ENCODE peak calls at places on chromosome 2, in eight cellular contexts. One of them, this sample, is unnamed.

GRCh38 chr2:74481961-74482800 is 617 bp downstream of the CCDC142 start:
- DNase-seq in thyroid gland: no peak
- DNase-seq in AG04449: no peak
- DNase-seq in A549: no peak
- DNase-seq in GM10248: peak
- DNase-seq in HFFc6: no peak
- DNase-seq in fibroblast of pulmonary artery: no peak
- DNase-seq in WTC11: peak
- DNase-seq in this sample: no peak

GRCh38 chr2:70686577-70687460 is 81.2 kb downstream of the ADD2 start:
- DNase-seq in fibroblast of pulmonary artery: peak
- DNase-seq in HFFc6: peak
- DNase-seq in thyroid gland: no peak
- DNase-seq in A549: peak
- DNase-seq in WTC11: peak
- DNase-seq in AG04449: peak
- DNase-seq in GM10248: peak
- DNase-seq in this sample: peak

GRCh38 chr2:161141033-161141432 is 19.2 kb upstream of the TANK start:
- DNase-seq in WTC11: no peak
- DNase-seq in thyroid gland: no peak
- DNase-seq in HFFc6: no peak
- DNase-seq in GM10248: no peak
- DNase-seq in AG04449: no peak
- DNase-seq in fibroblast of pulmonary artery: no peak
- DNase-seq in A549: no peak
- DNase-seq in this sample: no peak

GRCh38 chr2:75493230-75493629 is 67.5 kb downstream of the EVA1A start:
- DNase-seq in fibroblast of pulmonary artery: no peak
- DNase-seq in AG04449: no peak
- DNase-seq in thyroid gland: no peak
- DNase-seq in A549: no peak
- DNase-seq in WTC11: peak
- DNase-seq in GM10248: no peak
- DNase-seq in HFFc6: no peak
- DNase-seq in this sample: no peak

GRCh38 chr2:74778381-74779371 is 55.3 kb upstream of the HK2 start:
- DNase-seq in fibroblast of pulmonary artery: peak
- DNase-seq in WTC11: peak
- DNase-seq in A549: peak
- DNase-seq in HFFc6: no peak
- DNase-seq in AG04449: no peak
- DNase-seq in thyroid gland: peak
- DNase-seq in GM10248: no peak
- DNase-seq in this sample: peak

GRCh38 chr2:239747274-239747673 is 277.9 kb downstream of the NDUFA10 start:
- DNase-seq in A549: no peak
- DNase-seq in WTC11: no peak
- DNase-seq in HFFc6: no peak
- DNase-seq in fibroblast of pulmonary artery: no peak
- DNase-seq in AG04449: no peak
- DNase-seq in thyroid gland: no peak
- DNase-seq in GM10248: no peak
- DNase-seq in this sample: no peak

GRCh38 chr2:74391580-74392448 is 11.7 kb upstream of the DCTN1 start:
- DNase-seq in AG04449: peak
- DNase-seq in A549: peak
- DNase-seq in HFFc6: peak
- DNase-seq in GM10248: peak
- DNase-seq in WTC11: peak
- DNase-seq in thyroid gland: peak
- DNase-seq in fibroblast of pulmonary artery: peak
- DNase-seq in this sample: peak

GRCh38 chr2:117232305-117232704 is 582.2 kb upstream of the DDX18 start:
- DNase-seq in fibroblast of pulmonary artery: no peak
- DNase-seq in WTC11: no peak
- DNase-seq in thyroid gland: no peak
- DNase-seq in A549: no peak
- DNase-seq in AG04449: no peak
- DNase-seq in HFFc6: no peak
- DNase-seq in GM10248: no peak
- DNase-seq in this sample: no peak

GRCh38 chr2:96153991-96154431 is 8.8 kb upstream of the DUSP2 start:
- DNase-seq in WTC11: no peak
- DNase-seq in GM10248: no peak
- DNase-seq in AG04449: no peak
- DNase-seq in fibroblast of pulmonary artery: no peak
- DNase-seq in HFFc6: no peak
- DNase-seq in thyroid gland: no peak
- DNase-seq in A549: no peak
- DNase-seq in this sample: no peak

GRCh38 chr2:215104226-215104625 is 34.2 kb downstream of the ABCA12 start:
- DNase-seq in GM10248: no peak
- DNase-seq in WTC11: no peak
- DNase-seq in A549: peak
- DNase-seq in fibroblast of pulmonary artery: no peak
- DNase-seq in AG04449: no peak
- DNase-seq in HFFc6: no peak
- DNase-seq in thyroid gland: no peak
- DNase-seq in this sample: no peak

GRCh38 chr2:32591669-32592463 is 36.0 kb upstream of the TTC27 start:
- DNase-seq in A549: no peak
- DNase-seq in AG04449: no peak
- DNase-seq in WTC11: no peak
- DNase-seq in fibroblast of pulmonary artery: peak
- DNase-seq in GM10248: no peak
- DNase-seq in thyroid gland: no peak
- DNase-seq in HFFc6: no peak
- DNase-seq in this sample: no peak

GRCh38 chr2:194819367-194819766 is 837.7 kb upstream of the SLC39A10 start:
- DNase-seq in AG04449: no peak
- DNase-seq in A549: no peak
- DNase-seq in HFFc6: no peak
- DNase-seq in GM10248: no peak
- DNase-seq in thyroid gland: no peak
- DNase-seq in fibroblast of pulmonary artery: peak
- DNase-seq in WTC11: no peak
- DNase-seq in this sample: no peak

GRCh38 chr2:120395686-120396518 is 50.0 kb downstream of the INHBB start:
- DNase-seq in WTC11: no peak
- DNase-seq in A549: peak
- DNase-seq in AG04449: no peak
- DNase-seq in HFFc6: no peak
- DNase-seq in GM10248: no peak
- DNase-seq in fibroblast of pulmonary artery: no peak
- DNase-seq in thyroid gland: peak
- DNase-seq in this sample: no peak

GRCh38 chr2:219497495-219498279 is 1.0 kb upstream of the GMPPA start:
- DNase-seq in AG04449: no peak
- DNase-seq in HFFc6: peak
- DNase-seq in A549: peak
- DNase-seq in fibroblast of pulmonary artery: peak
- DNase-seq in thyroid gland: peak
- DNase-seq in GM10248: peak
- DNase-seq in WTC11: peak
- DNase-seq in this sample: peak

GRCh38 chr2:220489116-220489515 is 861.7 kb downstream of the SLC4A3 start:
- DNase-seq in WTC11: no peak
- DNase-seq in GM10248: no peak
- DNase-seq in AG04449: no peak
- DNase-seq in fibroblast of pulmonary artery: no peak
- DNase-seq in thyroid gland: no peak
- DNase-seq in HFFc6: no peak
- DNase-seq in A549: no peak
- DNase-seq in this sample: no peak

GRCh38 chr2:214695789-214696188 is 113.7 kb downstream of the BARD1 start:
- DNase-seq in fibroblast of pulmonary artery: peak
- DNase-seq in AG04449: no peak
- DNase-seq in HFFc6: no peak
- DNase-seq in WTC11: no peak
- DNase-seq in A549: no peak
- DNase-seq in thyroid gland: no peak
- DNase-seq in GM10248: no peak
- DNase-seq in this sample: no peak

GRCh38 chr2:95166065-95166763 is 605 bp downstream of the ZNF2 start:
- DNase-seq in WTC11: no peak
- DNase-seq in GM10248: no peak
- DNase-seq in thyroid gland: no peak
- DNase-seq in HFFc6: no peak
- DNase-seq in AG04449: no peak
- DNase-seq in fibroblast of pulmonary artery: no peak
- DNase-seq in A549: no peak
- DNase-seq in this sample: no peak

GRCh38 chr2:214856116-214856515 is 46.6 kb upstream of the BARD1 start:
- DNase-seq in GM10248: no peak
- DNase-seq in WTC11: no peak
- DNase-seq in fibroblast of pulmonary artery: peak
- DNase-seq in HFFc6: peak
- DNase-seq in AG04449: peak
- DNase-seq in thyroid gland: no peak
- DNase-seq in A549: peak
- DNase-seq in this sample: no peak

GRCh38 chr2:125553768-125554167 is 1102.2 kb upstream of the GYPC start:
- DNase-seq in thyroid gland: no peak
- DNase-seq in HFFc6: no peak
- DNase-seq in WTC11: no peak
- DNase-seq in A549: no peak
- DNase-seq in AG04449: no peak
- DNase-seq in fibroblast of pulmonary artery: no peak
- DNase-seq in GM10248: no peak
- DNase-seq in this sample: no peak

GRCh38 chr2:110103060-110103961 is 12.3 kb downstream of the MALL start:
- DNase-seq in thyroid gland: no peak
- DNase-seq in A549: no peak
- DNase-seq in fibroblast of pulmonary artery: no peak
- DNase-seq in WTC11: no peak
- DNase-seq in HFFc6: no peak
- DNase-seq in AG04449: no peak
- DNase-seq in GM10248: no peak
- DNase-seq in this sample: no peak

GRCh38 chr2:188984126-188984525 is 10.0 kb downstream of the COL3A1 start:
- DNase-seq in GM10248: no peak
- DNase-seq in thyroid gland: no peak
- DNase-seq in fibroblast of pulmonary artery: peak
- DNase-seq in WTC11: no peak
- DNase-seq in AG04449: no peak
- DNase-seq in HFFc6: peak
- DNase-seq in A549: peak
- DNase-seq in this sample: no peak

GRCh38 chr2:79512442-79513401 is at the start of gene CTNNA2:
- DNase-seq in GM10248: peak
- DNase-seq in fibroblast of pulmonary artery: peak
- DNase-seq in HFFc6: no peak
- DNase-seq in AG04449: no peak
- DNase-seq in WTC11: peak
- DNase-seq in thyroid gland: peak
- DNase-seq in A549: peak
- DNase-seq in this sample: peak
- TF ChIP-seq CTCF in GM10248: no peak
- TF ChIP-seq CTCF in fibroblast of pulmonary artery: no peak
- TF ChIP-seq CTCF in HFFc6: no peak
- TF ChIP-seq CTCF in AG04449: no peak
- TF ChIP-seq CTCF in WTC11: no peak
- TF ChIP-seq CTCF in thyroid gland: no peak
- TF ChIP-seq CTCF in A549: peak
- TF ChIP-seq CTCF in this sample: peak

GRCh38 chr2:216109962-216110614 is 940 bp downstream of the XRCC5 start:
- DNase-seq in thyroid gland: no peak
- DNase-seq in A549: peak
- DNase-seq in GM10248: no peak
- DNase-seq in AG04449: no peak
- DNase-seq in WTC11: no peak
- DNase-seq in fibroblast of pulmonary artery: peak
- DNase-seq in HFFc6: peak
- DNase-seq in this sample: no peak
- TF ChIP-seq CTCF in thyroid gland: peak
- TF ChIP-seq CTCF in A549: peak
- TF ChIP-seq CTCF in GM10248: peak
- TF ChIP-seq CTCF in AG04449: peak
- TF ChIP-seq CTCF in WTC11: no peak
- TF ChIP-seq CTCF in fibroblast of pulmonary artery: peak
- TF ChIP-seq CTCF in HFFc6: peak
- TF ChIP-seq CTCF in this sample: peak

GRCh38 chr2:141942006-141942789 is 188.6 kb downstream of the LRP1B start:
- DNase-seq in GM10248: no peak
- DNase-seq in fibroblast of pulmonary artery: no peak
- DNase-seq in HFFc6: no peak
- DNase-seq in thyroid gland: no peak
- DNase-seq in WTC11: no peak
- DNase-seq in AG04449: no peak
- DNase-seq in A549: no peak
- DNase-seq in this sample: no peak
- TF ChIP-seq CTCF in GM10248: no peak
- TF ChIP-seq CTCF in fibroblast of pulmonary artery: peak
- TF ChIP-seq CTCF in HFFc6: peak
- TF ChIP-seq CTCF in thyroid gland: peak
- TF ChIP-seq CTCF in WTC11: no peak
- TF ChIP-seq CTCF in AG04449: peak
- TF ChIP-seq CTCF in A549: no peak
- TF ChIP-seq CTCF in this sample: peak

GRCh38 chr2:30472326-30472725 is 25.3 kb downstream of the LCLAT1 start:
- DNase-seq in thyroid gland: no peak
- DNase-seq in WTC11: no peak
- DNase-seq in fibroblast of pulmonary artery: no peak
- DNase-seq in A549: no peak
- DNase-seq in AG04449: no peak
- DNase-seq in GM10248: no peak
- DNase-seq in HFFc6: no peak
- DNase-seq in this sample: no peak

GRCh38 chr2:30476636-30477035 is 29.6 kb downstream of the LCLAT1 start:
- DNase-seq in A549: no peak
- DNase-seq in thyroid gland: no peak
- DNase-seq in fibroblast of pulmonary artery: no peak
- DNase-seq in HFFc6: no peak
- DNase-seq in GM10248: no peak
- DNase-seq in WTC11: no peak
- DNase-seq in AG04449: no peak
- DNase-seq in this sample: no peak

GRCh38 chr2:30470426-30470825 is 23.4 kb downstream of the LCLAT1 start:
- DNase-seq in WTC11: no peak
- DNase-seq in fibroblast of pulmonary artery: no peak
- DNase-seq in AG04449: no peak
- DNase-seq in A549: no peak
- DNase-seq in thyroid gland: no peak
- DNase-seq in HFFc6: no peak
- DNase-seq in GM10248: no peak
- DNase-seq in this sample: no peak

GRCh38 chr2:30480703-30481322 is 33.8 kb downstream of the LCLAT1 start:
- DNase-seq in A549: no peak
- DNase-seq in fibroblast of pulmonary artery: no peak
- DNase-seq in AG04449: no peak
- DNase-seq in WTC11: no peak
- DNase-seq in thyroid gland: no peak
- DNase-seq in HFFc6: no peak
- DNase-seq in GM10248: no peak
- DNase-seq in this sample: no peak

DNA sequence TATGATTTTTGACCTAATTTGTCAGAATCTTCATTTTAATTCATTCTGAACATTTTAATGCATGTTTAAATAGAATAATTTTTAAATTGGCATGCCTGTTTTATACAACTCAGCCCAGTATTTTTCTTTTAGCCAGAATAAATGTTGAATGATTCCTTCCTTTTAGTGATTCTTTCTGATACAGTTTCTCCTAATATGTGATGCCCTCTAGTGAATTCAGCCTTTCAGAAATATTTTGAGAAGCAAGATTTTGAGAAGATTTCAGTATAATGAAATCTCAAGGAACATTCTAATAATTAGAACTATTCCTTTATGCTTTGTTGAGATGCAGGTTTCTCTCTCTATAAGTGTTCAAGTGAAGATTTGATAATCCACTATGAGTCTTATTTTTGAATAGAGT is 28.5 kb downstream of the LCLAT1 start:
- DNase-seq in HFFc6: no peak
- DNase-seq in WTC11: no peak
- DNase-seq in AG04449: no peak
- DNase-seq in A549: no peak
- DNase-seq in GM10248: no peak
- DNase-seq in fibroblast of pulmonary artery: no peak
- DNase-seq in thyroid gland: no peak
- DNase-seq in this sample: no peak
- TF ChIP-seq CTCF in HFFc6: peak
- TF ChIP-seq CTCF in WTC11: no peak
- TF ChIP-seq CTCF in AG04449: no peak
- TF ChIP-seq CTCF in A549: peak
- TF ChIP-seq CTCF in GM10248: peak
- TF ChIP-seq CTCF in fibroblast of pulmonary artery: no peak
- TF ChIP-seq CTCF in thyroid gland: peak
- TF ChIP-seq CTCF in this sample: no peak